ENCODE peak calls at places on chromosomes 11 and 22, in four cellular contexts. One of them, this sample, is unnamed.

GRCh38 chr22:24592846-24593809 is at the start of gene LRRC75B:
- DNase-seq in right atrium auricular region: peak
- DNase-seq in GM12865: peak
- DNase-seq in AG04449: peak
- DNase-seq in this sample: peak

GRCh38 chr11:13701506-13701905 is 33.0 kb downstream of the FAR1 start:
- DNase-seq in right atrium auricular region: no peak
- DNase-seq in GM12865: no peak
- DNase-seq in AG04449: no peak
- DNase-seq in this sample: no peak

GRCh38 chr22:26894766-26895485 is 237.5 kb downstream of the MIAT start:
- DNase-seq in right atrium auricular region: peak
- DNase-seq in GM12865: no peak
- DNase-seq in AG04449: peak
- DNase-seq in this sample: peak

GRCh38 chr11:19842505-19842904 is 129.9 kb downstream of the NAV2 start:
- DNase-seq in right atrium auricular region: no peak
- DNase-seq in GM12865: no peak
- DNase-seq in AG04449: no peak
- DNase-seq in this sample: no peak

GRCh38 chr11:62548545-62549335 is 2.1 kb upstream of the AHNAK start:
- DNase-seq in right atrium auricular region: no peak
- DNase-seq in GM12865: no peak
- DNase-seq in AG04449: no peak
- DNase-seq in this sample: no peak

GRCh38 chr22:32801001-32801435 is 487 bp upstream of the TIMP3 start:
- DNase-seq in right atrium auricular region: no peak
- DNase-seq in GM12865: no peak
- DNase-seq in AG04449: no peak
- DNase-seq in this sample: no peak

GRCh38 chr11:67408437-67409200 is 4.7 kb downstream of the TBC1D10C start:
- DNase-seq in right atrium auricular region: no peak
- DNase-seq in GM12865: no peak
- DNase-seq in AG04449: no peak
- DNase-seq in this sample: no peak

GRCh38 chr11:72088076-72088806 is 7.6 kb downstream of the LRRC51 start:
- DNase-seq in right atrium auricular region: no peak
- DNase-seq in GM12865: no peak
- DNase-seq in AG04449: no peak
- DNase-seq in this sample: no peak

GRCh38 chr11:87114093-87114492 is 76.4 kb downstream of the TMEM135 start:
- DNase-seq in right atrium auricular region: no peak
- DNase-seq in GM12865: no peak
- DNase-seq in AG04449: no peak
- DNase-seq in this sample: no peak

GRCh38 chr22:26462051-26462450 is 21.5 kb downstream of the HPS4 start:
- DNase-seq in right atrium auricular region: no peak
- DNase-seq in GM12865: no peak
- DNase-seq in AG04449: no peak
- DNase-seq in this sample: no peak

GRCh38 chr22:30004689-30005088 is 75.6 kb upstream of the HORMAD2 start:
- DNase-seq in right atrium auricular region: no peak
- DNase-seq in GM12865: no peak
- DNase-seq in AG04449: no peak
- DNase-seq in this sample: no peak

GRCh38 chr11:34928960-34929680 is 12.7 kb downstream of the PDHX start:
- DNase-seq in right atrium auricular region: no peak
- DNase-seq in GM12865: no peak
- DNase-seq in AG04449: no peak
- DNase-seq in this sample: no peak

GRCh38 chr11:103108933-103109817 is at the start of gene DYNC2H1:
- DNase-seq in right atrium auricular region: peak
- DNase-seq in GM12865: peak
- DNase-seq in AG04449: peak
- DNase-seq in this sample: peak
- TF ChIP-seq CTCF in right atrium auricular region: no peak
- TF ChIP-seq CTCF in GM12865: peak
- TF ChIP-seq CTCF in AG04449: peak
- TF ChIP-seq CTCF in this sample: peak

GRCh38 chr22:47775686-47776085 is 1013.2 kb downstream of the TBC1D22A start:
- DNase-seq in right atrium auricular region: no peak
- DNase-seq in GM12865: no peak
- DNase-seq in AG04449: no peak
- DNase-seq in this sample: no peak

GRCh38 chr22:47775191-47775590 is 1012.7 kb downstream of the TBC1D22A start:
- DNase-seq in right atrium auricular region: no peak
- DNase-seq in GM12865: no peak
- DNase-seq in AG04449: no peak
- DNase-seq in this sample: no peak

GRCh38 chr22:47778160-47778658 is 1015.8 kb downstream of the TBC1D22A start:
- DNase-seq in right atrium auricular region: no peak
- DNase-seq in GM12865: no peak
- DNase-seq in AG04449: no peak
- DNase-seq in this sample: no peak

GRCh38 chr22:47777426-47777825 is 1015.0 kb downstream of the TBC1D22A start:
- DNase-seq in right atrium auricular region: no peak
- DNase-seq in GM12865: no peak
- DNase-seq in AG04449: no peak
- DNase-seq in this sample: no peak

DNA sequence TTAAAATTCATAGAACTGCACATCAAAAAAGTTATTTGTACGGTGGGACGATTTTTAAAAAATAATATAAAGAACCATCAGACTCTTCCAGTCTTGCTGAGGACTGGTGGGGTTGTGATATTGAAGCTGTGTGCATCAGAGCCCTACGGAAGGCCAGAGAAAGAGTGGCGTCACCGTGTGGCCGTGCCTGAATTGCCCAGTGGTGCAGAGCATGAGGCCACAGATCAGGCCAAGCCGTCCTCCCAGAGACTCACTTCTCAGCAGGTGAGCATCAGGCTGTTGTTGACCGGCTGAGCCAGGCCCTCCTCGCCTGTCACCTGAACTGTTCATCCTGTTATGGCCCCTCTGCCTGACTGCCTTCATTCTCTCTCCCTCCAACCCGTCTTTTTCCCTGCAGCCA is 1013.9 kb downstream of the TBC1D22A start:
- DNase-seq in right atrium auricular region: no peak
- DNase-seq in GM12865: no peak
- DNase-seq in AG04449: no peak
- DNase-seq in this sample: no peak
- TF ChIP-seq CTCF in right atrium auricular region: no peak
- TF ChIP-seq CTCF in GM12865: no peak
- TF ChIP-seq CTCF in AG04449: no peak
- TF ChIP-seq CTCF in this sample: no peak

DNA sequence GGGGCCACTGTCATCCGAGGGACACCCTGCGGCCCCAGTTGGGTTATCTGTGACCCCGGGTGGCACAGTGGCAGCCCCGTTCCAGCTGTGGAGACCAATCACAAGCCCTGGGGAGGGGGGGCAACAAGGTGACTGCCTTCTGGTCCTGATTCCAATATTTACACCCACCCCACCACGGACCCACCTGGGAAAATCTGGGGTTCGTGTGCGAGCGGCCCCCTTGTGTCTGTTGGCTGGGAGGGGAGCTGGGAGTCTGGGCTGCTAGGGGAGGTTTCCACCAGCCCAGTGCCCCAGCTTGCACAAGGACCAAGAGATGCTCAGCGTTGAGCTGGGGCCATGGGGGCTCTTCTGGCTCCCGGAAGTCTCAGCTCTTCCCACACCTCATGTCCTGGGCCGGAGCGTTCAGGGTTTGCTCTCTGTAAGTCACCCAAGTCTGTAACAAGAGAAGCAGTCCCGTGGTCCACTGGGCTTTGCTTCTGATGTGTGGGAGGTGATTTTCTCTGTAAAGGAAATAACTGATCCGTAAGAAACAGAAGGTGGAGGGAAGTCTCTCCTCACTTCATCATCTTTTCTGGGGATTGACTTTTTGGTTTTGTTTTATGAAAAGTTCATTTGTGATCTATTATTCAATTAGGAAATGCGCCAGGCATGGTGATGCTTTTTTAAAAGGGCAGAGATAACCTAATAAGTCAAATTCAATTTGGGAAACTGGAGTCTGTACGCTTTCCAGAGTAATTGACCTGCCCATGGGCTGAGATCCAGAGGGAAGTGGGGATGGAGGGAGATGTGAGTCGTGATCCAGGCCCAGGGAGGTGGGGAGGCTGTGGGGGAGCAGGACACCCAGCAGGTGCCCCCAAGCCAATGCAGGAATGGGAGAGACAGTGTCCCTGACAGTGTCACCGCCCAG is 22.4 kb upstream of the GAL start:
- DNase-seq in right atrium auricular region: no peak
- DNase-seq in GM12865: no peak
- DNase-seq in AG04449: no peak
- DNase-seq in this sample: no peak
- TF ChIP-seq CTCF in right atrium auricular region: no peak
- TF ChIP-seq CTCF in GM12865: no peak
- TF ChIP-seq CTCF in AG04449: no peak
- TF ChIP-seq CTCF in this sample: no peak

GRCh38 chr11:73334244-73335203 is 26.4 kb downstream of the ARHGEF17 start:
- DNase-seq in right atrium auricular region: peak
- DNase-seq in GM12865: peak
- DNase-seq in AG04449: no peak
- DNase-seq in this sample: no peak
- TF ChIP-seq CTCF in right atrium auricular region: no peak
- TF ChIP-seq CTCF in GM12865: peak
- TF ChIP-seq CTCF in AG04449: no peak
- TF ChIP-seq CTCF in this sample: no peak

GRCh38 chr22:37228106-37229011 is 15.7 kb downstream of the RAC2 start:
- DNase-seq in right atrium auricular region: no peak
- DNase-seq in GM12865: no peak
- DNase-seq in AG04449: no peak
- DNase-seq in this sample: no peak

GRCh38 chr22:37230673-37231405 is 13.2 kb downstream of the RAC2 start:
- DNase-seq in right atrium auricular region: no peak
- DNase-seq in GM12865: peak
- DNase-seq in AG04449: no peak
- DNase-seq in this sample: no peak

GRCh38 chr22:37231406-37232139 is 12.5 kb downstream of the RAC2 start:
- DNase-seq in right atrium auricular region: no peak
- DNase-seq in GM12865: no peak
- DNase-seq in AG04449: no peak
- DNase-seq in this sample: no peak

GRCh38 chr22:37229012-37229804 is 14.9 kb downstream of the RAC2 start:
- DNase-seq in right atrium auricular region: no peak
- DNase-seq in GM12865: peak
- DNase-seq in AG04449: no peak
- DNase-seq in this sample: no peak

GRCh38 chr22:37229805-37230672 is 14.0 kb downstream of the RAC2 start:
- DNase-seq in right atrium auricular region: no peak
- DNase-seq in GM12865: peak
- DNase-seq in AG04449: no peak
- DNase-seq in this sample: no peak
- TF ChIP-seq CTCF in right atrium auricular region: no peak
- TF ChIP-seq CTCF in GM12865: no peak
- TF ChIP-seq CTCF in AG04449: no peak
- TF ChIP-seq CTCF in this sample: no peak